ENCODE peak calls at places on chromosomes 11 and 22, in six cellular contexts. O is GM20000, P is hippocampal formation, B is uterus, E is HuH-7, M is MG63. Y is an unnamed sample.

GRCh38 chr11:93529707-93530467 is 13.3 kb downstream of the SMCO4 start:
- DNase-seq in O (peak), P (no peak), B (no peak), E (no peak), M (no peak), Y (peak)

GRCh38 chr22:24106385-24107381 is 74.6 kb upstream of the SUSD2 start:
- DNase-seq in O (peak), P (no peak), B (peak), E (no peak), M (no peak), Y (no peak)

GRCh38 chr11:68948496-68948895 is 32.3 kb downstream of the MRGPRD start:
- DNase-seq in O (no peak), P (no peak), B (no peak), E (no peak), M (no peak), Y (no peak)

GRCh38 chr11:5242933-5243844 is 6.5 kb downstream of the HBG1 start:
- DNase-seq in O (no peak), P (no peak), B (no peak), E (no peak), M (no peak), Y (no peak)

GRCh38 chr11:43367382-43368178 is 8.9 kb downstream of the TTC17 start:
- DNase-seq in O (peak), P (no peak), B (no peak), E (no peak), M (no peak), Y (no peak)

GRCh38 chr22:23237201-23237798 is 57.0 kb downstream of the BCR start:
- DNase-seq in O (no peak), P (no peak), B (peak), E (no peak), M (peak), Y (no peak)

GRCh38 chr11:67267188-67268035 is 1.1 kb downstream of the GRK2 start:
- DNase-seq in O (no peak), P (no peak), B (peak), E (peak), M (no peak), Y (no peak)

GRCh38 chr22:19716829-19717105 is 2.5 kb downstream of the SEPTIN5 start:
- DNase-seq in O (no peak), P (no peak), B (no peak), E (no peak), M (no peak), Y (no peak)

GRCh38 chr11:132301900-132302299 is 931.5 kb downstream of the NTM start:
- DNase-seq in O (no peak), P (no peak), B (no peak), E (no peak), M (no peak), Y (no peak)

GRCh38 chr22:39954584-39955055 is 5.6 kb upstream of the TMA7B start:
- DNase-seq in O (no peak), P (no peak), B (no peak), E (no peak), M (no peak), Y (no peak)

GRCh38 chr22:25174888-25175411 is 24.7 kb upstream of the CRYBB3 start:
- DNase-seq in O (no peak), P (no peak), B (no peak), E (no peak), M (no peak), Y (no peak)

GRCh38 chr11:74466916-74467885 is at the start of gene KCNE3:
- DNase-seq in O (no peak), P (no peak), B (peak), E (no peak), M (peak), Y (no peak)

GRCh38 chr11:118870396-118871343 is 13.0 kb upstream of the CXCR5 start:
- DNase-seq in O (peak), P (peak), B (peak), E (no peak), M (no peak), Y (peak)

GRCh38 chr11:36165638-36166389 is 123.4 kb downstream of the COMMD9 start:
- DNase-seq in O (no peak), P (no peak), B (no peak), E (no peak), M (no peak), Y (no peak)

GRCh38 chr11:5317301-5317700 is 6.8 kb downstream of the OR51B2 start:
- DNase-seq in O (no peak), P (no peak), B (no peak), E (no peak), M (no peak), Y (no peak)

GRCh38 chr22:49300951-49301397 is 526.7 kb downstream of the BRD1 start:
- DNase-seq in O (no peak), P (no peak), B (no peak), E (no peak), M (no peak), Y (no peak)

GRCh38 chr22:32204856-32205722 is at the start of gene RFPL2:
- DNase-seq in O (no peak), P (peak), B (no peak), E (peak), M (peak), Y (peak)

GRCh38 chr11:107385361-107385982 is 72.2 kb downstream of the CWF19L2 start:
- DNase-seq in O (no peak), P (no peak), B (no peak), E (peak), M (no peak), Y (no peak)

GRCh38 chr22:37239336-37240239 is 4.5 kb downstream of the RAC2 start:
- DNase-seq in O (no peak), P (no peak), B (no peak), E (no peak), M (no peak), Y (no peak)

GRCh38 chr22:19793656-19794310 is 33.2 kb downstream of the TBX1 start:
- DNase-seq in O (no peak), P (no peak), B (no peak), E (no peak), M (no peak), Y (no peak)

GRCh38 chr11:57001674-57002401 is 13.1 kb downstream of the OR5AK2 start:
- DNase-seq in O (no peak), P (no peak), B (no peak), E (no peak), M (no peak), Y (no peak)

GRCh38 chr11:85941380-85941973 is 86.3 kb downstream of the CCDC83 start:
- DNase-seq in O (peak), P (peak), B (peak), E (peak), M (peak), Y (peak)

GRCh38 chr11:2135018-2135569 is 4.1 kb downstream of the IGF2 start:
- DNase-seq in O (no peak), P (no peak), B (no peak), E (no peak), M (no peak), Y (no peak)

GRCh38 chr11:42013656-42014201 is 554.3 kb upstream of the LRRC4C start:
- DNase-seq in O (no peak), P (no peak), B (no peak), E (no peak), M (no peak), Y (no peak)

GRCh38 chr11:38169286-38169685 is 1571.2 kb upstream of the RAG2 start:
- DNase-seq in O (no peak), P (no peak), B (no peak), E (no peak), M (no peak), Y (no peak)

GRCh38 chr11:128297111-128297651 is 290.2 kb downstream of the ETS1 start:
- DNase-seq in O (no peak), P (no peak), B (no peak), E (no peak), M (no peak), Y (no peak)

GRCh38 chr22:41285441-41285819 is 557 bp downstream of the RANGAP1 start:
- DNase-seq in O (peak), P (no peak), B (no peak), E (no peak), M (peak), Y (no peak)

GRCh38 chr11:124746621-124747243 is 5.3 kb downstream of the VSIG2 start:
- DNase-seq in O (peak), P (no peak), B (no peak), E (peak), M (no peak), Y (no peak)

GRCh38 chr11:87659807-87660206 is 515.4 kb downstream of the RAB38 start:
- DNase-seq in O (no peak), P (no peak), B (no peak), E (no peak), M (no peak), Y (no peak)

GRCh38 chr11:80899381-80899780 is 1458.6 kb upstream of the TENM4 start:
- DNase-seq in O (no peak), P (no peak), B (no peak), E (no peak), M (peak), Y (no peak)

GRCh38 chr11:87036756-87037449 is 831 bp upstream of the TMEM135 start:
- DNase-seq in O (no peak), P (peak), B (no peak), E (peak), M (no peak), Y (no peak)

GRCh38 chr11:65013130-65013691 is 749 bp upstream of the ARL2 start:
- DNase-seq in O (peak), P (peak), B (peak), E (peak), M (peak), Y (peak)

GRCh38 chr11:6520265-6520664 is 23.2 kb downstream of the DNHD1 start:
- DNase-seq in O (no peak), P (no peak), B (no peak), E (no peak), M (no peak), Y (no peak)

GRCh38 chr22:49789289-49790141 is 38.2 kb downstream of the BRD1 start:
- DNase-seq in O (no peak), P (no peak), B (no peak), E (peak), M (no peak), Y (no peak)

GRCh38 chr22:30892731-30893221 is 75.8 kb downstream of the MORC2 start:
- DNase-seq in O (no peak), P (no peak), B (no peak), E (no peak), M (no peak), Y (no peak)

GRCh38 chr11:73931039-73931645 is 19.7 kb upstream of the DNAJB13 start:
- DNase-seq in O (peak), P (peak), B (no peak), E (peak), M (peak), Y (peak)